ENCODE peak calls at places on chromosomes 11 and 22, in nine cellular contexts. One of them, this sample, is unnamed.
A peak's percentile ranks its signal among the peaks of the same experiment; 100 is the strongest.

GRCh38 chr11:126926376-126926791 is 74.2 kb downstream of the KIRREL3 start:
- DNase-seq in CD8-positive, alpha-beta memory T cell: no peak
- DNase-seq in stimulated activated CD8-positive, alpha-beta memory T cell treated with anti-CD3 and anti-CD28 coated beads, Interleukin-7, amount 100 ng/mL, for 1 hour: no peak
- DNase-seq in Daoy: peak; percentile 34
- DNase-seq in activated CD4-positive, alpha-beta T cell treated with anti-CD3 and anti-CD28 coated beads for 4 hours: no peak
- DNase-seq in NCI-H345: no peak
- DNase-seq in sciatic nerve: no peak
- DNase-seq in naive thymus-derived CD8-positive, alpha-beta T cell: no peak
- DNase-seq in activated effector memory CD4-positive, alpha-beta T cell treated with Interleukin-2 at 50 U/mL for 16 hours: no peak
- DNase-seq in this sample: no peak

GRCh38 chr11:27022659-27023251 is 17.9 kb upstream of the BBOX1 start:
- DNase-seq in stimulated activated CD8-positive, alpha-beta memory T cell treated with anti-CD3 and anti-CD28 coated beads, Interleukin-7, amount 100 ng/mL, for 1 hour: no peak
- DNase-seq in Daoy: no peak
- DNase-seq in activated CD4-positive, alpha-beta T cell treated with anti-CD3 and anti-CD28 coated beads for 4 hours: no peak
- DNase-seq in CD8-positive, alpha-beta memory T cell: no peak
- DNase-seq in sciatic nerve: no peak
- DNase-seq in NCI-H345: no peak
- DNase-seq in activated effector memory CD4-positive, alpha-beta T cell treated with Interleukin-2 at 50 U/mL for 16 hours: no peak
- DNase-seq in naive thymus-derived CD8-positive, alpha-beta T cell: no peak
- DNase-seq in this sample: no peak

GRCh38 chr11:503179-503981 is 3.7 kb downstream of the RNH1 start:
- DNase-seq in NCI-H345: no peak
- DNase-seq in sciatic nerve: peak; percentile 74
- DNase-seq in CD8-positive, alpha-beta memory T cell: no peak
- DNase-seq in activated CD4-positive, alpha-beta T cell treated with anti-CD3 and anti-CD28 coated beads for 4 hours: no peak
- DNase-seq in activated effector memory CD4-positive, alpha-beta T cell treated with Interleukin-2 at 50 U/mL for 16 hours: no peak
- DNase-seq in Daoy: peak; percentile 29
- DNase-seq in naive thymus-derived CD8-positive, alpha-beta T cell: no peak
- DNase-seq in stimulated activated CD8-positive, alpha-beta memory T cell treated with anti-CD3 and anti-CD28 coated beads, Interleukin-7, amount 100 ng/mL, for 1 hour: no peak
- DNase-seq in this sample: no peak

GRCh38 chr11:119803139-119803538 is 74.1 kb upstream of the NECTIN1 start:
- DNase-seq in NCI-H345: no peak
- DNase-seq in stimulated activated CD8-positive, alpha-beta memory T cell treated with anti-CD3 and anti-CD28 coated beads, Interleukin-7, amount 100 ng/mL, for 1 hour: no peak
- DNase-seq in sciatic nerve: no peak
- DNase-seq in CD8-positive, alpha-beta memory T cell: no peak
- DNase-seq in activated CD4-positive, alpha-beta T cell treated with anti-CD3 and anti-CD28 coated beads for 4 hours: no peak
- DNase-seq in Daoy: no peak
- DNase-seq in activated effector memory CD4-positive, alpha-beta T cell treated with Interleukin-2 at 50 U/mL for 16 hours: no peak
- DNase-seq in naive thymus-derived CD8-positive, alpha-beta T cell: no peak
- DNase-seq in this sample: no peak

GRCh38 chr11:62669420-62670161 is 1.9 kb upstream of the UQCC3 start:
- DNase-seq in stimulated activated CD8-positive, alpha-beta memory T cell treated with anti-CD3 and anti-CD28 coated beads, Interleukin-7, amount 100 ng/mL, for 1 hour: no peak
- DNase-seq in naive thymus-derived CD8-positive, alpha-beta T cell: no peak
- DNase-seq in Daoy: no peak
- DNase-seq in activated CD4-positive, alpha-beta T cell treated with anti-CD3 and anti-CD28 coated beads for 4 hours: no peak
- DNase-seq in activated effector memory CD4-positive, alpha-beta T cell treated with Interleukin-2 at 50 U/mL for 16 hours: no peak
- DNase-seq in CD8-positive, alpha-beta memory T cell: no peak
- DNase-seq in sciatic nerve: no peak
- DNase-seq in NCI-H345: no peak
- DNase-seq in this sample: no peak

GRCh38 chr11:63909621-63910506 is 7.1 kb downstream of the RCOR2 start:
- DNase-seq in activated effector memory CD4-positive, alpha-beta T cell treated with Interleukin-2 at 50 U/mL for 16 hours: no peak
- DNase-seq in stimulated activated CD8-positive, alpha-beta memory T cell treated with anti-CD3 and anti-CD28 coated beads, Interleukin-7, amount 100 ng/mL, for 1 hour: no peak
- DNase-seq in Daoy: no peak
- DNase-seq in CD8-positive, alpha-beta memory T cell: no peak
- DNase-seq in activated CD4-positive, alpha-beta T cell treated with anti-CD3 and anti-CD28 coated beads for 4 hours: no peak
- DNase-seq in NCI-H345: no peak
- DNase-seq in naive thymus-derived CD8-positive, alpha-beta T cell: no peak
- DNase-seq in sciatic nerve: no peak
- DNase-seq in this sample: no peak

GRCh38 chr11:57425565-57426438 is 1.1 kb downstream of the SLC43A3 start:
- DNase-seq in naive thymus-derived CD8-positive, alpha-beta T cell: no peak
- DNase-seq in sciatic nerve: peak; percentile 82
- DNase-seq in activated CD4-positive, alpha-beta T cell treated with anti-CD3 and anti-CD28 coated beads for 4 hours: no peak
- DNase-seq in NCI-H345: no peak
- DNase-seq in activated effector memory CD4-positive, alpha-beta T cell treated with Interleukin-2 at 50 U/mL for 16 hours: no peak
- DNase-seq in Daoy: peak; percentile 48
- DNase-seq in stimulated activated CD8-positive, alpha-beta memory T cell treated with anti-CD3 and anti-CD28 coated beads, Interleukin-7, amount 100 ng/mL, for 1 hour: no peak
- DNase-seq in CD8-positive, alpha-beta memory T cell: no peak
- DNase-seq in this sample: no peak

GRCh38 chr22:31211504-31211861 is 615 bp upstream of the LIMK2 start:
- DNase-seq in sciatic nerve: no peak
- DNase-seq in NCI-H345: no peak
- DNase-seq in activated effector memory CD4-positive, alpha-beta T cell treated with Interleukin-2 at 50 U/mL for 16 hours: no peak
- DNase-seq in Daoy: no peak
- DNase-seq in stimulated activated CD8-positive, alpha-beta memory T cell treated with anti-CD3 and anti-CD28 coated beads, Interleukin-7, amount 100 ng/mL, for 1 hour: no peak
- DNase-seq in naive thymus-derived CD8-positive, alpha-beta T cell: no peak
- DNase-seq in activated CD4-positive, alpha-beta T cell treated with anti-CD3 and anti-CD28 coated beads for 4 hours: peak; percentile 2
- DNase-seq in CD8-positive, alpha-beta memory T cell: no peak
- DNase-seq in this sample: no peak

GRCh38 chr11:66312549-66313320 is 4.1 kb downstream of the CD248 start:
- DNase-seq in activated CD4-positive, alpha-beta T cell treated with anti-CD3 and anti-CD28 coated beads for 4 hours: peak; percentile 96
- DNase-seq in Daoy: peak; percentile 98
- DNase-seq in stimulated activated CD8-positive, alpha-beta memory T cell treated with anti-CD3 and anti-CD28 coated beads, Interleukin-7, amount 100 ng/mL, for 1 hour: peak; percentile 98
- DNase-seq in CD8-positive, alpha-beta memory T cell: peak; percentile 99
- DNase-seq in NCI-H345: peak; percentile 97
- DNase-seq in naive thymus-derived CD8-positive, alpha-beta T cell: peak; percentile 99
- DNase-seq in activated effector memory CD4-positive, alpha-beta T cell treated with Interleukin-2 at 50 U/mL for 16 hours: peak; percentile 93
- DNase-seq in sciatic nerve: peak; percentile 100
- DNase-seq in this sample: peak; percentile 96

GRCh38 chr22:42303304-42304020 is 33.0 kb upstream of the TCF20 start:
- DNase-seq in CD8-positive, alpha-beta memory T cell: no peak
- DNase-seq in activated CD4-positive, alpha-beta T cell treated with anti-CD3 and anti-CD28 coated beads for 4 hours: no peak
- DNase-seq in sciatic nerve: no peak
- DNase-seq in naive thymus-derived CD8-positive, alpha-beta T cell: no peak
- DNase-seq in activated effector memory CD4-positive, alpha-beta T cell treated with Interleukin-2 at 50 U/mL for 16 hours: no peak
- DNase-seq in Daoy: no peak
- DNase-seq in NCI-H345: no peak
- DNase-seq in stimulated activated CD8-positive, alpha-beta memory T cell treated with anti-CD3 and anti-CD28 coated beads, Interleukin-7, amount 100 ng/mL, for 1 hour: no peak
- DNase-seq in this sample: no peak

GRCh38 chr11:11501546-11502274 is 120.1 kb downstream of the GALNT18 start:
- DNase-seq in naive thymus-derived CD8-positive, alpha-beta T cell: no peak
- DNase-seq in activated CD4-positive, alpha-beta T cell treated with anti-CD3 and anti-CD28 coated beads for 4 hours: no peak
- DNase-seq in activated effector memory CD4-positive, alpha-beta T cell treated with Interleukin-2 at 50 U/mL for 16 hours: no peak
- DNase-seq in NCI-H345: no peak
- DNase-seq in stimulated activated CD8-positive, alpha-beta memory T cell treated with anti-CD3 and anti-CD28 coated beads, Interleukin-7, amount 100 ng/mL, for 1 hour: no peak
- DNase-seq in Daoy: no peak
- DNase-seq in sciatic nerve: no peak
- DNase-seq in CD8-positive, alpha-beta memory T cell: no peak
- DNase-seq in this sample: no peak

GRCh38 chr22:34800265-34800664 is 265.7 kb upstream of the ISX start:
- DNase-seq in stimulated activated CD8-positive, alpha-beta memory T cell treated with anti-CD3 and anti-CD28 coated beads, Interleukin-7, amount 100 ng/mL, for 1 hour: no peak
- DNase-seq in CD8-positive, alpha-beta memory T cell: no peak
- DNase-seq in activated effector memory CD4-positive, alpha-beta T cell treated with Interleukin-2 at 50 U/mL for 16 hours: no peak
- DNase-seq in Daoy: no peak
- DNase-seq in naive thymus-derived CD8-positive, alpha-beta T cell: no peak
- DNase-seq in sciatic nerve: no peak
- DNase-seq in activated CD4-positive, alpha-beta T cell treated with anti-CD3 and anti-CD28 coated beads for 4 hours: no peak
- DNase-seq in NCI-H345: no peak
- DNase-seq in this sample: no peak

GRCh38 chr11:86558219-86558618 is 114.2 kb downstream of the ME3 start:
- DNase-seq in Daoy: no peak
- DNase-seq in sciatic nerve: no peak
- DNase-seq in activated effector memory CD4-positive, alpha-beta T cell treated with Interleukin-2 at 50 U/mL for 16 hours: no peak
- DNase-seq in naive thymus-derived CD8-positive, alpha-beta T cell: no peak
- DNase-seq in CD8-positive, alpha-beta memory T cell: no peak
- DNase-seq in NCI-H345: no peak
- DNase-seq in activated CD4-positive, alpha-beta T cell treated with anti-CD3 and anti-CD28 coated beads for 4 hours: no peak
- DNase-seq in stimulated activated CD8-positive, alpha-beta memory T cell treated with anti-CD3 and anti-CD28 coated beads, Interleukin-7, amount 100 ng/mL, for 1 hour: no peak
- DNase-seq in this sample: no peak

GRCh38 chr11:9601041-9601875 is 27.8 kb downstream of the WEE1 start:
- DNase-seq in activated effector memory CD4-positive, alpha-beta T cell treated with Interleukin-2 at 50 U/mL for 16 hours: peak; percentile 31
- DNase-seq in stimulated activated CD8-positive, alpha-beta memory T cell treated with anti-CD3 and anti-CD28 coated beads, Interleukin-7, amount 100 ng/mL, for 1 hour: peak; percentile 20
- DNase-seq in activated CD4-positive, alpha-beta T cell treated with anti-CD3 and anti-CD28 coated beads for 4 hours: peak; percentile 28
- DNase-seq in naive thymus-derived CD8-positive, alpha-beta T cell: peak; percentile 49
- DNase-seq in sciatic nerve: no peak
- DNase-seq in NCI-H345: no peak
- DNase-seq in Daoy: peak; percentile 90
- DNase-seq in CD8-positive, alpha-beta memory T cell: peak; percentile 39
- DNase-seq in this sample: peak; percentile 72

GRCh38 chr11:119697445-119697844 is 31.6 kb downstream of the NECTIN1 start:
- DNase-seq in NCI-H345: no peak
- DNase-seq in CD8-positive, alpha-beta memory T cell: no peak
- DNase-seq in Daoy: no peak
- DNase-seq in naive thymus-derived CD8-positive, alpha-beta T cell: no peak
- DNase-seq in activated effector memory CD4-positive, alpha-beta T cell treated with Interleukin-2 at 50 U/mL for 16 hours: no peak
- DNase-seq in activated CD4-positive, alpha-beta T cell treated with anti-CD3 and anti-CD28 coated beads for 4 hours: no peak
- DNase-seq in sciatic nerve: no peak
- DNase-seq in stimulated activated CD8-positive, alpha-beta memory T cell treated with anti-CD3 and anti-CD28 coated beads, Interleukin-7, amount 100 ng/mL, for 1 hour: no peak
- DNase-seq in this sample: no peak

GRCh38 chr11:134994431-134994830 is 582.4 kb upstream of the B3GAT1 start:
- DNase-seq in activated effector memory CD4-positive, alpha-beta T cell treated with Interleukin-2 at 50 U/mL for 16 hours: no peak
- DNase-seq in activated CD4-positive, alpha-beta T cell treated with anti-CD3 and anti-CD28 coated beads for 4 hours: no peak
- DNase-seq in CD8-positive, alpha-beta memory T cell: no peak
- DNase-seq in sciatic nerve: no peak
- DNase-seq in stimulated activated CD8-positive, alpha-beta memory T cell treated with anti-CD3 and anti-CD28 coated beads, Interleukin-7, amount 100 ng/mL, for 1 hour: no peak
- DNase-seq in naive thymus-derived CD8-positive, alpha-beta T cell: no peak
- DNase-seq in NCI-H345: no peak
- DNase-seq in Daoy: no peak
- DNase-seq in this sample: no peak